ENCODE peak calls at places on chromosomes 12 and 14, in five cellular contexts. K, Q, Y, C and W are unnamed samples.

GRCh38 chr12:42315108-42315507 is 10.8 kb downstream of the ZCRB1 start:
- DNase-seq in K (no peak), Q (no peak), Y (no peak), C (no peak), W (no peak)

GRCh38 chr14:89926709-89927108 is 27.8 kb downstream of the EFCAB11 start:
- DNase-seq in K (no peak), Q (no peak), Y (no peak), C (no peak), W (no peak)

GRCh38 chr12:109763201-109763841 is 49.7 kb downstream of the FAM222A start:
- DNase-seq in K (peak), Q (no peak), Y (no peak), C (no peak), W (no peak)

GRCh38 chr14:50619569-50620141 is 48.5 kb downstream of the SAV1 start:
- DNase-seq in K (no peak), Q (no peak), Y (peak), C (no peak), W (no peak)

GRCh38 chr12:12975322-12976077 is 23.5 kb upstream of the GPRC5D start:
- DNase-seq in K (peak), Q (peak), Y (peak), C (no peak), W (no peak)

GRCh38 chr12:108634225-108634795 is 616 bp upstream of the SELPLG start:
- DNase-seq in K (peak), Q (no peak), Y (no peak), C (no peak), W (no peak)

GRCh38 chr12:101671157-101671791 is 26.2 kb upstream of the CHPT1 start:
- DNase-seq in K (no peak), Q (no peak), Y (no peak), C (no peak), W (no peak)

GRCh38 chr12:50032516-50033316 is 7.4 kb upstream of the RACGAP1 start:
- DNase-seq in K (peak), Q (peak), Y (peak), C (no peak), W (peak)

GRCh38 chr14:68853749-68854148 is 60.9 kb upstream of the ZFP36L1 start:
- DNase-seq in K (no peak), Q (no peak), Y (no peak), C (no peak), W (no peak)

GRCh38 chr12:101015021-101015420 is 195.0 kb downstream of the SLC5A8 start:
- DNase-seq in K (no peak), Q (no peak), Y (no peak), C (no peak), W (no peak)

GRCh38 chr14:24040692-24041091 is 11.1 kb upstream of the CARMIL3 start:
- DNase-seq in K (no peak), Q (no peak), Y (no peak), C (no peak), W (no peak)

GRCh38 chr12:73106296-73106695 is 834.1 kb downstream of the TRHDE start:
- DNase-seq in K (peak), Q (no peak), Y (no peak), C (no peak), W (no peak)

GRCh38 chr14:34498684-34499412 is 36.8 kb upstream of the SPTSSA start:
- DNase-seq in K (peak), Q (no peak), Y (peak), C (no peak), W (no peak)
- TF ChIP-seq CTCF in K (peak), Q (no peak), Y (peak), C (no peak), W (peak)

GRCh38 chr14:59582845-59583509 is 6.4 kb upstream of the CCDC175 start:
- DNase-seq in K (peak), Q (no peak), Y (no peak), C (no peak), W (no peak)

GRCh38 chr14:59582161-59582560 is 5.5 kb upstream of the CCDC175 start:
- DNase-seq in K (no peak), Q (no peak), Y (no peak), C (no peak), W (peak)

GRCh38 chr14:59588136-59588535 is 11.5 kb upstream of the CCDC175 start:
- DNase-seq in K (no peak), Q (peak), Y (no peak), C (no peak), W (no peak)

GRCh38 chr14:59585891-59586554 is 9.4 kb upstream of the CCDC175 start:
- DNase-seq in K (no peak), Q (no peak), Y (no peak), C (no peak), W (no peak)

DNA sequence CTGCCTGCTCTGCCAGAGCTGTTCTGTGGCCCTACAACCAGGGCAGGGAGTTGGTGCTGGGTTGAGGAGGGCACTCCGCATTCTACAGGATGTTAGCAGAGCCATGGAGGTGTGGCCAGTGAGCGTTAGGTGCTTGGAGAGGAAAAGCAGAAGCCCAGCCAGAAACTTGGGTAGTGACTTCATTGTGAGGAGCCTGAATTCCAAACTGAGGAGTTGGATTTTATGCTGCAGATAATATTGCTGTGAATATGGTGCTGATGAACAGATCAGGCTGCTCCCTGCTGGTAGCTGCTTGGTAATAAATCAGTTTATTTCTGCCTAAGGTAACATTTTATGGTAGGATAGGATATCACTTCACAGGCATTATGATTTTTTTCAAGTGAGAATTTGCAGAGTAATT is 7.1 kb upstream of the CCDC175 start:
- DNase-seq in K (peak), Q (no peak), Y (no peak), C (no peak), W (no peak)
- TF ChIP-seq CTCF in K (no peak), Q (no peak), Y (no peak), C (no peak), W (peak)

GRCh38 chr12:57176139-57176477 is 28.7 kb upstream of the LRP1-AS start:
- DNase-seq in K (no peak), Q (no peak), Y (no peak), C (no peak), W (no peak)
- TF ChIP-seq CTCF in K (peak), Q (peak), Y (no peak), C (no peak), W (no peak)

DNA sequence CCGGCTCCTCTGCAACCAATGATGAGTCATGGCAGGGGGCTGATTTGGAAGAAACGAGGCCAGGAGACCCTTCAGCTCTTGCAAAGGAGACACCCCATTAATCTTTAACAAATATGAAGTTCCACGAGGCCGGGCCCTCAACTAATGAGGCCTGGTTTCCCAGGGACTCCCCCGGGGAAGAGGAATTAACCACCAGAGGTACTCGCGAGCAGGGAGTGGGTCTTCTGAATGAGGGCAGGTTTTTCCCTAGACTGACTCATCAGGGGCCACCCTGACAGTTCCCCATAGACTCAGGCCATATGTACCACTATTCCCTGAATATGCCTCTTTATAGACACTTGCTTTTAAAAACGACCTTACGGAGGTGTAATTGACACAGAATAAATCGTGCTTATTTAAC is 150.7 kb upstream of the LHX5 start:
- DNase-seq in K (no peak), Q (no peak), Y (no peak), C (no peak), W (no peak)
- TF ChIP-seq CTCF in K (no peak), Q (no peak), Y (no peak), C (no peak), W (no peak)

GRCh38 chr12:4719821-4720636 is at the start of gene GALNT8:
- DNase-seq in K (no peak), Q (no peak), Y (no peak), C (no peak), W (no peak)

GRCh38 chr12:4714879-4715278 is 5.3 kb upstream of the GALNT8 start:
- DNase-seq in K (no peak), Q (no peak), Y (no peak), C (no peak), W (no peak)

GRCh38 chr12:4720637-4720995 is 416 bp downstream of the GALNT8 start:
- DNase-seq in K (peak), Q (no peak), Y (no peak), C (no peak), W (no peak)

GRCh38 chr12:4723226-4723625 is 3.0 kb downstream of the GALNT8 start:
- DNase-seq in K (no peak), Q (no peak), Y (no peak), C (no peak), W (no peak)

GRCh38 chr12:4717806-4718205 is 2.4 kb upstream of the GALNT8 start:
- DNase-seq in K (no peak), Q (no peak), Y (no peak), C (no peak), W (no peak)
- TF ChIP-seq CTCF in K (peak), Q (no peak), Y (no peak), C (no peak), W (no peak)

GRCh38 chr12:51372021-51372420 is 19.2 kb downstream of the GALNT6 start:
- DNase-seq in K (no peak), Q (no peak), Y (no peak), C (no peak), W (no peak)
- TF ChIP-seq CTCF in K (no peak), Q (no peak), Y (no peak), C (no peak), W (no peak)

GRCh38 chr14:100857923-100858837 is 32.3 kb downstream of the MEG3 start:
- DNase-seq in K (no peak), Q (no peak), Y (no peak), C (no peak), W (no peak)

GRCh38 chr14:100857196-100857922 is 31.4 kb downstream of the MEG3 start:
- DNase-seq in K (no peak), Q (no peak), Y (no peak), C (no peak), W (no peak)

GRCh38 chr14:100854435-100854834 is 28.5 kb downstream of the MEG3 start:
- DNase-seq in K (no peak), Q (no peak), Y (no peak), C (no peak), W (no peak)

GRCh38 chr14:100856056-100856950 is 30.4 kb downstream of the MEG3 start:
- DNase-seq in K (no peak), Q (no peak), Y (no peak), C (no peak), W (no peak)

GRCh38 chr14:100855256-100855930 is 29.5 kb downstream of the MEG3 start:
- DNase-seq in K (no peak), Q (no peak), Y (no peak), C (no peak), W (no peak)
- TF ChIP-seq CTCF in K (peak), Q (no peak), Y (no peak), C (no peak), W (no peak)